ENCODE peak calls at places on chromosomes 7 and 10, in nine cellular contexts. G is HFF-Myc; V is CD14-positive monocyte; E is germinal center; H is OCI-LY7; R is brain microvascular endothelial cell; Y is posterior cingulate gyrus; Z is memory B cell; S is T-helper 2 cell treated with Interferon-gamma antibody and Interleukin-4, amounts not matched to agents 5 μg/mL and 100 μg/mL, for 36 hours. T is an unnamed sample.

GRCh38 chr10:69335613-69336012 is 57.3 kb downstream of the HK1 start:
- DNase-seq in G (no peak), V (no peak), E (no peak), H (no peak), R (no peak), Y (no peak), Z (no peak), S (no peak), T (no peak)

GRCh38 chr7:4706384-4707032 is 24.4 kb downstream of the FOXK1 start:
- DNase-seq in G (no peak), V (no peak), E (no peak), H (no peak), R (no peak), Y (no peak), Z (no peak), S (no peak), T (no peak)

GRCh38 chr7:20260219-20260618 is 43.0 kb upstream of the MACC1 start:
- DNase-seq in G (no peak), V (no peak), E (no peak), H (no peak), R (no peak), Y (no peak), Z (no peak), S (no peak), T (no peak)

GRCh38 chr7:152848026-152848425 is 88.5 kb downstream of the ACTR3B start:
- DNase-seq in G (no peak), V (no peak), E (no peak), H (no peak), R (no peak), Y (no peak), Z (no peak), S (no peak), T (no peak)

GRCh38 chr7:128672927-128673517 is 930 bp downstream of the GARIN1A start:
- DNase-seq in G (no peak), V (no peak), E (peak), H (peak), R (no peak), Y (peak), Z (no peak), S (no peak), T (no peak)

GRCh38 chr7:28205505-28205904 is 24.9 kb upstream of the JAZF1 start:
- DNase-seq in G (no peak), V (no peak), E (no peak), H (no peak), R (no peak), Y (no peak), Z (no peak), S (no peak), T (no peak)

GRCh38 chr7:85023066-85023687 is 163.7 kb downstream of the SEMA3D start:
- DNase-seq in G (peak), V (no peak), E (no peak), H (peak), R (peak), Y (no peak), Z (peak), S (no peak), T (no peak)

GRCh38 chr7:73715648-73716317 is 3.7 kb downstream of the STX1A start:
- DNase-seq in G (peak), V (peak), E (no peak), H (peak), R (peak), Y (no peak), Z (no peak), S (peak), T (no peak)

GRCh38 chr7:141333459-141333858 is 217.8 kb upstream of the AGK start:
- DNase-seq in G (no peak), V (no peak), E (no peak), H (no peak), R (no peak), Y (no peak), Z (no peak), S (no peak), T (no peak)

GRCh38 chr10:117090831-117091230 is 47.2 kb downstream of the VAX1 start:
- DNase-seq in G (no peak), V (no peak), E (no peak), H (no peak), R (no peak), Y (no peak), Z (no peak), S (no peak), T (no peak)

GRCh38 chr10:60943372-60944158 is 420 bp downstream of the RHOBTB1 start:
- DNase-seq in G (no peak), V (peak), E (peak), H (no peak), R (peak), Y (peak), Z (no peak), S (peak), T (peak)

GRCh38 chr10:66910676-66911075 is 15.2 kb upstream of the LRRTM3 start:
- DNase-seq in G (no peak), V (no peak), E (no peak), H (no peak), R (no peak), Y (no peak), Z (no peak), S (no peak), T (no peak)

GRCh38 chr10:112359606-112360307 is 14.2 kb upstream of the ACSL5 start:
- DNase-seq in G (no peak), V (no peak), E (no peak), H (no peak), R (no peak), Y (no peak), Z (no peak), S (no peak), T (peak)

GRCh38 chr10:35661236-35661635 is 19.1 kb upstream of the FZD8 start:
- DNase-seq in G (no peak), V (no peak), E (no peak), H (no peak), R (no peak), Y (no peak), Z (no peak), S (no peak), T (no peak)

GRCh38 chr10:24452030-24452429 is 243.1 kb downstream of the KIAA1217 start:
- DNase-seq in G (no peak), V (no peak), E (no peak), H (no peak), R (no peak), Y (no peak), Z (no peak), S (no peak), T (no peak)

GRCh38 chr7:101916041-101916800 is 98.8 kb downstream of the CUX1 start:
- DNase-seq in G (no peak), V (no peak), E (no peak), H (no peak), R (no peak), Y (no peak), Z (no peak), S (no peak), T (no peak)

GRCh38 chr7:3399858-3400257 is 98.8 kb downstream of the SDK1 start:
- DNase-seq in G (no peak), V (no peak), E (no peak), H (peak), R (peak), Y (no peak), Z (no peak), S (no peak), T (no peak)

GRCh38 chr7:22639400-22639799 is 87.6 kb upstream of the IL6 start:
- DNase-seq in G (no peak), V (no peak), E (no peak), H (no peak), R (no peak), Y (no peak), Z (no peak), S (no peak), T (no peak)

GRCh38 chr10:110212119-110213006 is 5.0 kb downstream of the MXI1 start:
- DNase-seq in G (no peak), V (peak), E (peak), H (peak), R (no peak), Y (no peak), Z (no peak), S (peak), T (no peak)

GRCh38 chr10:126504051-126504760 is 115.9 kb upstream of the ADAM12 start:
- DNase-seq in G (peak), V (no peak), E (peak), H (peak), R (peak), Y (peak), Z (peak), S (no peak), T (no peak)

GRCh38 chr7:151849008-151849878 is 27.7 kb downstream of the PRKAG2 start:
- DNase-seq in G (no peak), V (no peak), E (no peak), H (no peak), R (no peak), Y (no peak), Z (no peak), S (no peak), T (no peak)

GRCh38 chr10:13848530-13849425 is 262.0 kb downstream of the PRPF18 start:
- DNase-seq in G (no peak), V (no peak), E (no peak), H (no peak), R (no peak), Y (no peak), Z (no peak), S (no peak), T (no peak)

GRCh38 chr10:99233680-99234018 is 2.0 kb downstream of the HPSE2 start:
- DNase-seq in G (no peak), V (no peak), E (no peak), H (no peak), R (no peak), Y (no peak), Z (no peak), S (no peak), T (no peak)

GRCh38 chr7:144659211-144659610 is 176.6 kb downstream of the TPK1 start:
- DNase-seq in G (no peak), V (no peak), E (no peak), H (no peak), R (no peak), Y (no peak), Z (no peak), S (no peak), T (no peak)

GRCh38 chr7:47285860-47286491 is 295.9 kb downstream of the TNS3 start:
- DNase-seq in G (peak), V (no peak), E (no peak), H (no peak), R (peak), Y (no peak), Z (no peak), S (no peak), T (peak)

T was measured in right atrium auricular region.